ENCODE peak calls at places on chromosomes 13 and 19, in ten cellular contexts. O is stimulated activated CD8-positive, alpha-beta memory T cell treated with anti-CD3 and anti-CD28 coated beads, Interleukin-4, amount 100 ng/mL, for 4 hours; F is stimulated activated CD4-positive, alpha-beta T cell treated with anti-CD3 and anti-CD28 coated beads, Interleukin-2, amount 100 ng/mL, for 24 hours; E is AG09319; N is NCI-H146; R is breast epithelium; I is lower lobe of right lung; B is neural crest cell; Q is heart right ventricle; D is anterior cingulate cortex. G is an unnamed sample.
A peak's percentile ranks its signal among the peaks of the same experiment; 100 is the strongest.

GRCh38 chr13:29923554-29924481 is 73.4 kb upstream of the UBL3 start:
- DNase-seq in O (peak; percentile 51), D (no peak), E (peak; percentile 78), F (peak; percentile 67), Q (peak; percentile 42), R (peak; percentile 83), I (peak; percentile 90), B (no peak), N (peak; percentile 29), G (peak; percentile 18)

GRCh38 chr13:41520699-41521630 is 63.6 kb downstream of the RGCC start:
- DNase-seq in I (no peak), E (no peak), D (no peak), N (no peak), B (no peak), R (no peak), O (no peak), Q (no peak), F (no peak), G (no peak)

GRCh38 chr13:27393101-27393500 is 31.3 kb upstream of the GTF3A start:
- DNase-seq in N (no peak), D (no peak), O (no peak), I (no peak), F (no peak), B (no peak), R (no peak), E (no peak), Q (no peak), G (no peak)

GRCh38 chr19:45767410-45767880 is 1.6 kb downstream of the SIX5 start:
- DNase-seq in F (no peak), I (peak; percentile 77), O (no peak), E (peak; percentile 72), B (peak; percentile 59), N (peak; percentile 46), R (peak; percentile 83), D (no peak), Q (peak; percentile 84), G (no peak)

GRCh38 chr13:95099541-95099940 is 201.7 kb downstream of the ABCC4 start:
- DNase-seq in Q (no peak), B (no peak), F (no peak), E (no peak), R (no peak), D (no peak), O (no peak), I (no peak), N (no peak), G (no peak)

GRCh38 chr19:36837525-36837901 is 674 bp downstream of the ZNF790 start:
- DNase-seq in I (no peak), Q (no peak), O (no peak), N (no peak), E (no peak), D (no peak), R (no peak), B (no peak), F (no peak), G (no peak)

GRCh38 chr19:41431426-41432386 is 4.5 kb upstream of the B3GNT8 start:
- DNase-seq in D (no peak), F (no peak), B (no peak), R (no peak), N (no peak), E (no peak), Q (peak; percentile 83), O (no peak), I (peak; percentile 57), G (peak; percentile 61)

GRCh38 chr19:50409347-50409746 is 9.4 kb upstream of the SPIB start:
- DNase-seq in E (no peak), B (no peak), F (no peak), O (no peak), Q (no peak), I (no peak), D (no peak), R (no peak), N (no peak), G (no peak)

GRCh38 chr13:72680353-72680752 is 47.1 kb downstream of the MZT1 start:
- DNase-seq in E (no peak), F (no peak), O (no peak), D (no peak), N (no peak), B (no peak), Q (no peak), I (no peak), R (no peak), G (no peak)

GRCh38 chr19:41263042-41263849 is 926 bp upstream of the HNRNPUL1 start:
- DNase-seq in R (peak; percentile 71), D (peak; percentile 67), I (peak; percentile 73), N (peak; percentile 87), F (peak; percentile 85), B (peak; percentile 32), O (peak; percentile 47), Q (peak; percentile 70), E (peak; percentile 47), G (no peak)

GRCh38 chr19:29715695-29716581 is 877 bp upstream of the C19orf12 start:
- DNase-seq in D (no peak), O (no peak), N (no peak), E (no peak), I (no peak), F (no peak), Q (no peak), R (no peak), B (no peak), G (no peak)

GRCh38 chr19:38506723-38507550 is 73.4 kb downstream of the RYR1 start:
- DNase-seq in F (peak; percentile 87), Q (peak; percentile 43), B (peak; percentile 48), O (no peak), R (peak; percentile 83), D (peak; percentile 66), N (peak; percentile 57), E (peak; percentile 3), I (peak; percentile 90), G (peak; percentile 23)

GRCh38 chr19:54795763-54796162 is 7.6 kb upstream of the KIR2DL4 start:
- DNase-seq in E (no peak), D (no peak), O (no peak), Q (no peak), B (no peak), F (no peak), N (no peak), I (no peak), R (no peak), G (no peak)

GRCh38 chr13:29472317-29472961 is 123.0 kb downstream of the SLC7A1 start:
- DNase-seq in R (no peak), O (no peak), I (no peak), N (peak; percentile 16), B (peak; percentile 69), E (no peak), Q (peak; percentile 39), D (no peak), F (peak; percentile 58), G (no peak)

GRCh38 chr19:33960566-33960965 is 163.9 kb downstream of the KCTD15 start:
- DNase-seq in N (no peak), F (no peak), I (no peak), B (no peak), Q (no peak), O (no peak), R (no peak), E (no peak), D (no peak), G (no peak)

G was measured in Ammon's horn.